ENCODE peak calls at places on chromosomes 6 and 20, in four cellular contexts. Z is GM23248, A is posterior vena cava, D is cardiac muscle cell. O is an unnamed sample.

GRCh38 chr6:74596586-74596985 is 609.3 kb downstream of the COL12A1 start:
- DNase-seq in Z (no peak), A (no peak), D (no peak), O (no peak)

GRCh38 chr6:31058128-31058894 is 48.0 kb downstream of the MUC22 start:
- DNase-seq in D (peak; percentile 86), A (no peak), Z (peak; percentile 96), O (no peak)

GRCh38 chr6:48087448-48087847 is 23.5 kb downstream of the PTCHD4 start:
- DNase-seq in D (peak; percentile 71), A (no peak), Z (peak; percentile 46), O (no peak)

GRCh38 chr6:6704423-6705060 is 116.0 kb downstream of the LY86 start:
- DNase-seq in D (no peak), Z (no peak), A (no peak), O (no peak)

GRCh38 chr6:98831057-98832031 is 3.0 kb upstream of the POU3F2 start:
- DNase-seq in D (no peak), Z (no peak), A (no peak), O (no peak)

GRCh38 chr20:63191400-63191799 is 24.5 kb downstream of the YTHDF1 start:
- DNase-seq in A (no peak), D (no peak), Z (no peak), O (peak; percentile 40)

GRCh38 chr6:12245763-12246720 is 44.1 kb upstream of the EDN1 start:
- DNase-seq in Z (peak; percentile 6), D (no peak), A (no peak), O (no peak)

GRCh38 chr6:34476462-34476861 is 10.6 kb downstream of the PACSIN1 start:
- DNase-seq in Z (no peak), A (no peak), D (no peak), O (no peak)

GRCh38 chr6:157312733-157313132 is 10.6 kb downstream of the TMEM242 start:
- DNase-seq in Z (peak; percentile 9), D (no peak), A (no peak), O (no peak)

GRCh38 chr6:111566873-111567517 is 38.7 kb downstream of the TRAF3IP2 start:
- DNase-seq in D (peak; percentile 42), Z (peak; percentile 27), A (no peak), O (no peak)